ENCODE peak calls at places on chromosomes 6 and 20, in four cellular contexts. One of them, this sample, is unnamed.
A peak's percentile ranks its signal among the peaks of the same experiment; 100 is the strongest.

GRCh38 chr6:52643158-52643557 is 27.8 kb upstream of the TMEM14A start:
- DNase-seq in heart right ventricle: no peak
- DNase-seq in sigmoid colon: no peak
- DNase-seq in HCT116: no peak
- DNase-seq in this sample: no peak

GRCh38 chr6:108735310-108735990 is 112.8 kb upstream of the ARMC2 start:
- DNase-seq in heart right ventricle: no peak
- DNase-seq in sigmoid colon: no peak
- DNase-seq in HCT116: peak; percentile 56
- DNase-seq in this sample: no peak

GRCh38 chr20:542777-543368 is 717 bp downstream of the CSNK2A1 start:
- DNase-seq in heart right ventricle: no peak
- DNase-seq in sigmoid colon: no peak
- DNase-seq in HCT116: no peak
- DNase-seq in this sample: no peak

GRCh38 chr6:2913621-2914317 is 10.7 kb upstream of the SERPINB9 start:
- DNase-seq in heart right ventricle: no peak
- DNase-seq in sigmoid colon: no peak
- DNase-seq in HCT116: no peak
- DNase-seq in this sample: peak; percentile 22

GRCh38 chr6:73722318-73723060 is 26.5 kb downstream of the CD109 start:
- DNase-seq in heart right ventricle: no peak
- DNase-seq in sigmoid colon: no peak
- DNase-seq in HCT116: no peak
- DNase-seq in this sample: peak; percentile 51

GRCh38 chr6:107361568-107362270 is 97.6 kb downstream of the PDSS2 start:
- DNase-seq in heart right ventricle: no peak
- DNase-seq in sigmoid colon: no peak
- DNase-seq in HCT116: no peak
- DNase-seq in this sample: no peak

GRCh38 chr20:64234291-64234791 is 21.2 kb upstream of the PCMTD2 start:
- DNase-seq in heart right ventricle: no peak
- DNase-seq in sigmoid colon: no peak
- DNase-seq in HCT116: no peak
- DNase-seq in this sample: no peak

GRCh38 chr20:45965169-45966002 is 6.6 kb downstream of the ZNF335 start:
- DNase-seq in heart right ventricle: no peak
- DNase-seq in sigmoid colon: peak; percentile 59
- DNase-seq in HCT116: no peak
- DNase-seq in this sample: no peak

GRCh38 chr20:57594092-57594911 is 25.9 kb downstream of the ZBP1 start:
- DNase-seq in heart right ventricle: peak; percentile 35
- DNase-seq in sigmoid colon: peak; percentile 74
- DNase-seq in HCT116: peak; percentile 12
- DNase-seq in this sample: peak; percentile 37

GRCh38 chr20:54193817-54194216 is 14.1 kb upstream of the PFDN4 start:
- DNase-seq in heart right ventricle: no peak
- DNase-seq in sigmoid colon: no peak
- DNase-seq in HCT116: no peak
- DNase-seq in this sample: no peak

GRCh38 chr6:38943964-38944363 is 104.6 kb upstream of the GLP1R start:
- DNase-seq in heart right ventricle: no peak
- DNase-seq in sigmoid colon: no peak
- DNase-seq in HCT116: no peak
- DNase-seq in this sample: no peak

GRCh38 chr20:61941721-61942405 is 123.8 kb downstream of the TAF4 start:
- DNase-seq in heart right ventricle: no peak
- DNase-seq in sigmoid colon: peak; percentile 43
- DNase-seq in HCT116: no peak
- DNase-seq in this sample: no peak

GRCh38 chr20:37945034-37945660 is 42.2 kb downstream of the VSTM2L start:
- DNase-seq in heart right ventricle: no peak
- DNase-seq in sigmoid colon: no peak
- DNase-seq in HCT116: no peak
- DNase-seq in this sample: no peak

GRCh38 chr6:134056046-134056445 is 3.6 kb upstream of the SLC2A12 start:
- DNase-seq in heart right ventricle: no peak
- DNase-seq in sigmoid colon: no peak
- DNase-seq in HCT116: no peak
- DNase-seq in this sample: no peak

GRCh38 chr6:126811307-126811706 is 307.2 kb upstream of the RSPO3 start:
- DNase-seq in heart right ventricle: peak; percentile 11
- DNase-seq in sigmoid colon: peak; percentile 62
- DNase-seq in HCT116: no peak
- DNase-seq in this sample: no peak

GRCh38 chr20:18416478-18416877 is 50.4 kb downstream of the DZANK1 start:
- DNase-seq in heart right ventricle: no peak
- DNase-seq in sigmoid colon: no peak
- DNase-seq in HCT116: no peak
- DNase-seq in this sample: no peak

GRCh38 chr6:28729501-28730402 is 194.0 kb downstream of the TRIM27 start:
- DNase-seq in heart right ventricle: no peak
- DNase-seq in sigmoid colon: no peak
- DNase-seq in HCT116: no peak
- DNase-seq in this sample: no peak

GRCh38 chr6:11230158-11231107 is 2.0 kb downstream of the NEDD9 start:
- DNase-seq in heart right ventricle: no peak
- DNase-seq in sigmoid colon: no peak
- DNase-seq in HCT116: no peak
- DNase-seq in this sample: no peak

GRCh38 chr20:57089701-57090144 is 176.7 kb downstream of the BMP7 start:
- DNase-seq in heart right ventricle: peak; percentile 35
- DNase-seq in sigmoid colon: no peak
- DNase-seq in HCT116: peak; percentile 34
- DNase-seq in this sample: peak; percentile 80

GRCh38 chr6:134778431-134778830 is 171.5 kb downstream of the ALDH8A1 start:
- DNase-seq in heart right ventricle: no peak
- DNase-seq in sigmoid colon: no peak
- DNase-seq in HCT116: no peak
- DNase-seq in this sample: no peak

GRCh38 chr20:62553136-62553837 is 77.5 kb upstream of the GATA5 start:
- DNase-seq in heart right ventricle: no peak
- DNase-seq in sigmoid colon: no peak
- DNase-seq in HCT116: no peak
- DNase-seq in this sample: no peak

GRCh38 chr6:55543633-55544309 is 35.2 kb downstream of the HMGCLL1 start:
- DNase-seq in heart right ventricle: no peak
- DNase-seq in sigmoid colon: no peak
- DNase-seq in HCT116: no peak
- DNase-seq in this sample: no peak

GRCh38 chr6:117613920-117614535 is 11.7 kb upstream of the GOPC start:
- DNase-seq in heart right ventricle: no peak
- DNase-seq in sigmoid colon: no peak
- DNase-seq in HCT116: no peak
- DNase-seq in this sample: peak; percentile 60

GRCh38 chr6:132259070-132259469 is 142.2 kb downstream of the MOXD1 start:
- DNase-seq in heart right ventricle: no peak
- DNase-seq in sigmoid colon: no peak
- DNase-seq in HCT116: no peak
- DNase-seq in this sample: no peak

GRCh38 chr20:48416002-48416401 is 411.8 kb downstream of the PREX1 start:
- DNase-seq in heart right ventricle: no peak
- DNase-seq in sigmoid colon: no peak
- DNase-seq in HCT116: no peak
- DNase-seq in this sample: no peak

GRCh38 chr6:166751051-166751595 is 124.1 kb upstream of the RPS6KA2 start:
- DNase-seq in heart right ventricle: no peak
- DNase-seq in sigmoid colon: no peak
- DNase-seq in HCT116: no peak
- DNase-seq in this sample: no peak

GRCh38 chr6:111601875-111602274 is 3.8 kb downstream of the TRAF3IP2 start:
- DNase-seq in heart right ventricle: peak; percentile 73
- DNase-seq in sigmoid colon: peak; percentile 89
- DNase-seq in HCT116: no peak
- DNase-seq in this sample: no peak

GRCh38 chr20:8519887-8520286 is 387.8 kb downstream of the PLCB1 start:
- DNase-seq in heart right ventricle: no peak
- DNase-seq in sigmoid colon: no peak
- DNase-seq in HCT116: no peak
- DNase-seq in this sample: no peak

GRCh38 chr20:3164763-3165410 is 5.2 kb upstream of the FASTKD5 start:
- DNase-seq in heart right ventricle: no peak
- DNase-seq in sigmoid colon: peak; percentile 59
- DNase-seq in HCT116: no peak
- DNase-seq in this sample: no peak

GRCh38 chr20:3163099-3164042 is 3.7 kb upstream of the FASTKD5 start:
- DNase-seq in heart right ventricle: no peak
- DNase-seq in sigmoid colon: no peak
- DNase-seq in HCT116: no peak
- DNase-seq in this sample: no peak

GRCh38 chr20:3162080-3162611 is 2.5 kb upstream of the FASTKD5 start:
- DNase-seq in heart right ventricle: no peak
- DNase-seq in sigmoid colon: peak; percentile 62
- DNase-seq in HCT116: no peak
- DNase-seq in this sample: no peak

GRCh38 chr20:3165473-3166337 is 6.0 kb upstream of the FASTKD5 start:
- DNase-seq in heart right ventricle: peak; percentile 76
- DNase-seq in sigmoid colon: peak; percentile 87
- DNase-seq in HCT116: no peak
- DNase-seq in this sample: no peak

DNA sequence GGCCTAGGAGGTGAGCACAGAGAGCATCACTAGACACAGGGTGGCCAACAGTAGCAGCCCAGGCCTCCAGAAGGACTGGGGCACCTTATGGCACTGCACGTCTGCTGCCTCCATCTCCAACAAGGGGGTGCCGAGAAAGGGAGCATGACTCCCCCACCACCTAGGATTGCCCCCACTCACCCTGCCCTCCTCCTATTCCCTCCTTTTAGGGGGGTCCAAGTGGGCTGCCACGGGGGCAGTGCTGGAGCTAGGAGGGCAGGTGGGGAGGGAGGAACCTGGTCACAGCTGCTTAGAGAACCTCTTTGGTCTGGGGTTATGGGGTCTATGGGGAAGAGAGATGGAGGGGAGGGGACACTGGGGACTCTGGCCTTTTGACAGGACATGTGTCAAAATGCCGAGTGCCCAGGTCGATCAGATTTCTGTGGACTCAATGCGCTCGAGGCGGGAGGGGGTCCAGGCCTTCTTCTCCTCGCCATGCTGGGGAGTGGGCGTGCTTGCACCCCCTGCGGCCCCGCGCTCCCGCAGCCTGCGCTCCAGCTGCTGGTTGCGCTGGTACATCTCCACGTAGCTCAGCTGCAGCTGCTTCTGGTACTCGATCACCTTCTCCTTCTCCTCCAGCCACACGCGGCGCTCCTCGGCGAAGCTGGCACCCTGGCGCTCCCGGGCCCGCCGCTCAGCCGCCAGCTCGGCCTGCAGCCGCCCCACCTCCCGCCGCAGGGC is 4.5 kb upstream of the FASTKD5 start:
- DNase-seq in heart right ventricle: no peak
- DNase-seq in sigmoid colon: no peak
- DNase-seq in HCT116: no peak
- DNase-seq in this sample: no peak
- H3K4me3 ChIP-seq in heart right ventricle: no peak overlapping the region
- H3K4me3 ChIP-seq in sigmoid colon: peak overlapping the region; percentile 13
- H3K4me3 ChIP-seq in HCT116: no peak overlapping the region
- H3K4me3 ChIP-seq in this sample: no peak overlapping the region

GRCh38 chr6:44225579-44226325 is 2.4 kb downstream of the SLC29A1 start:
- DNase-seq in heart right ventricle: no peak
- DNase-seq in sigmoid colon: no peak
- DNase-seq in HCT116: no peak
- DNase-seq in this sample: no peak

GRCh38 chr6:44228031-44228430 is 4.6 kb downstream of the SLC29A1 start:
- DNase-seq in heart right ventricle: no peak
- DNase-seq in sigmoid colon: no peak
- DNase-seq in HCT116: no peak
- DNase-seq in this sample: no peak

GRCh38 chr6:44228433-44228832 is 5.0 kb downstream of the SLC29A1 start:
- DNase-seq in heart right ventricle: no peak
- DNase-seq in sigmoid colon: no peak
- DNase-seq in HCT116: no peak
- DNase-seq in this sample: no peak

GRCh38 chr6:44226368-44227137 is 3.2 kb downstream of the SLC29A1 start:
- DNase-seq in heart right ventricle: peak; percentile 64
- DNase-seq in sigmoid colon: peak; percentile 83
- DNase-seq in HCT116: no peak
- DNase-seq in this sample: no peak

DNA sequence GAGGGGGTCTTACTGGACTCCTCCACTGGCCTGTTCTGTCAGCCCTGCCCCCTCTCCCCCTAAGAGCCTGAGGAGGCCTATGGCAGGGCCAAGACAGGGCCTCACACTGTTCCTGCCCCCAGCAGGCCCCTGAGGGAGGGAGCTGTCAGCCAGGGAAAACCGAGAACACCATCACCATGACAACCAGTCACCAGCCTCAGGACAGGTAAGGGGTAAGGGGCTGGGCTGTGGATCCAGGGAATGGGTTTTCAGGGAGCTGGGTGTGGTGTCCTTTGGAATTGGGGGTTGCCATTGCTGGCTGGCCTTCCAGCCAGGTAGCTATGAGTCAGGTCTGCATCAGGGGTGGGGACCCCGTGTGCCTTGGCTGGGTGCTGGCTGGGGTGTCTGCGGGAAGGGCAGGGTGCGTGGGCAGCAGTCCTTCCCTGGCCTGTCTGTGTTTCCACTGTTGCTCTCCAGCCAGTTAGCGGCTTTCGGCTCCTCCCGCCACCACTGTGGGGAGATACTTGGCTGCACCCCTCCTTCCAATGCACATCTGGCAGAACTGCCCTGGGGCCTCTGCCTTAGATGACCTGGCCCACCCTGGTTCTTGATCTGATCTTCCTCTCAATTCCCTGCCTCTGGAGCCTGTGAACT is 3.9 kb downstream of the SLC29A1 start:
- DNase-seq in heart right ventricle: no peak
- DNase-seq in sigmoid colon: peak; percentile 64
- DNase-seq in HCT116: no peak
- DNase-seq in this sample: no peak
- H3K4me1 ChIP-seq in heart right ventricle: peaks cover 77% of the 10 kb centered on the region
- H3K4me1 ChIP-seq in sigmoid colon: no peaks in the 10 kb centered on the region
- H3K4me1 ChIP-seq in HCT116: peaks cover 16% of the 10 kb centered on the region
- H3K4me1 ChIP-seq in this sample: peaks cover 20% of the 10 kb centered on the region

GRCh38 chr6:116251568-116252384 is 2.1 kb downstream of the TSPYL4 start:
- DNase-seq in heart right ventricle: no peak
- DNase-seq in sigmoid colon: no peak
- DNase-seq in HCT116: no peak
- DNase-seq in this sample: peak; percentile 82
- H3K4me3 ChIP-seq in heart right ventricle: no peak overlapping the region
- H3K4me3 ChIP-seq in sigmoid colon: no peak overlapping the region
- H3K4me3 ChIP-seq in HCT116: no peak overlapping the region
- H3K4me3 ChIP-seq in this sample: peak overlapping the region; percentile 18

GRCh38 chr20:32557284-32557683 is 27.8 kb downstream of the NOL4L start:
- DNase-seq in heart right ventricle: no peak
- DNase-seq in sigmoid colon: no peak
- DNase-seq in HCT116: no peak
- DNase-seq in this sample: no peak
- H3K4me1 ChIP-seq in heart right ventricle: no peaks in the 10 kb centered on the region
- H3K4me1 ChIP-seq in sigmoid colon: no peaks in the 10 kb centered on the region
- H3K4me1 ChIP-seq in HCT116: peaks cover 38% of the 10 kb centered on the region
- H3K4me1 ChIP-seq in this sample: peaks cover 25% of the 10 kb centered on the region